ENCODE peak calls at places on chromosomes 1 and 21, in eight cellular contexts. O is kidney; E is CD8-positive, alpha-beta T cell; Z is H9; G is tibial nerve; F is PC-3; R is cardiac muscle cell; U is uterus. A is an unnamed sample.

GRCh38 chr1:40965531-40965930 is 14.0 kb upstream of the CTPS1 start:
- DNase-seq in R (no peak), O (no peak), G (no peak), E (no peak), F (no peak), U (no peak), Z (no peak), A (no peak)

GRCh38 chr1:21635138-21635535 is 34.0 kb downstream of the RAP1GAP start:
- DNase-seq in O (no peak), G (no peak), Z (no peak), U (no peak), F (no peak), E (no peak), R (no peak), A (no peak)

GRCh38 chr1:53410100-53410541 is 49.1 kb upstream of the DMRTB1 start:
- DNase-seq in F (no peak), O (no peak), G (no peak), Z (no peak), E (peak), R (no peak), U (no peak), A (no peak)

GRCh38 chr1:109622895-109623294 is 3.3 kb downstream of the AMPD2 start:
- DNase-seq in O (no peak), Z (no peak), F (no peak), G (no peak), R (no peak), U (no peak), E (no peak), A (no peak)

GRCh38 chr1:19067912-19068638 is 111.6 kb upstream of the IFFO2 start:
- DNase-seq in U (no peak), R (no peak), F (no peak), O (no peak), E (no peak), G (no peak), Z (no peak), A (no peak)

GRCh38 chr1:240189386-240189989 is 97.8 kb downstream of the FMN2 start:
- DNase-seq in F (peak), E (no peak), G (peak), U (no peak), O (no peak), R (peak), Z (no peak), A (peak)

GRCh38 chr1:203309115-203309429 is 3.8 kb downstream of the BTG2 start:
- DNase-seq in O (no peak), G (no peak), E (no peak), Z (no peak), F (no peak), R (no peak), U (no peak), A (no peak)

GRCh38 chr1:111183681-111184080 is 16.8 kb downstream of the DENND2D start:
- DNase-seq in E (no peak), F (no peak), G (no peak), U (no peak), Z (no peak), O (no peak), R (no peak), A (no peak)

GRCh38 chr1:109877320-109877771 is 33.3 kb upstream of the CSF1 start:
- DNase-seq in G (peak), F (no peak), U (peak), R (peak), E (no peak), Z (peak), O (peak), A (peak)

GRCh38 chr1:119298687-119299086 is 69.9 kb upstream of the HAO2 start:
- DNase-seq in E (no peak), R (no peak), G (no peak), U (no peak), F (peak), Z (no peak), O (no peak), A (peak)

GRCh38 chr1:170196490-170196889 is 50.7 kb downstream of the NTMT2 start:
- DNase-seq in Z (no peak), G (no peak), F (no peak), R (no peak), O (no peak), E (no peak), U (no peak), A (no peak)

GRCh38 chr1:24642481-24643361 is at the start of gene SRRM1:
- DNase-seq in O (peak), R (peak), Z (peak), G (peak), E (peak), F (peak), U (peak), A (peak)

GRCh38 chr1:208536176-208536575 is 292.0 kb upstream of the PLXNA2 start:
- DNase-seq in R (no peak), O (no peak), E (no peak), G (no peak), Z (no peak), U (no peak), F (no peak), A (no peak)

GRCh38 chr1:117147856-117148588 is 26.5 kb upstream of the TRIM45 start:
- DNase-seq in O (no peak), G (no peak), Z (no peak), R (no peak), F (peak), U (no peak), E (no peak), A (peak)

GRCh38 chr1:209743145-209743482 is 12.7 kb upstream of the TRAF3IP3 start:
- DNase-seq in G (peak), O (peak), F (peak), Z (no peak), E (no peak), R (no peak), U (peak), A (no peak)

GRCh38 chr1:188888387-188888786 is 1589.3 kb downstream of the BRINP3 start:
- DNase-seq in O (no peak), Z (no peak), U (no peak), G (no peak), E (no peak), R (no peak), F (peak), A (no peak)

GRCh38 chr21:42144221-42144620 is 73.1 kb downstream of the UMODL1 start:
- DNase-seq in G (no peak), O (peak), Z (no peak), U (no peak), E (no peak), F (no peak), R (no peak), A (no peak)

GRCh38 chr21:45280178-45280821 is 7.4 kb downstream of the POFUT2 start:
- DNase-seq in G (no peak), R (no peak), U (no peak), O (peak), F (no peak), E (peak), Z (peak), A (no peak)

GRCh38 chr1:64308856-64309255 is 105.4 kb downstream of the UBE2U start:
- DNase-seq in R (no peak), U (no peak), F (no peak), Z (no peak), G (no peak), O (no peak), E (no peak), A (peak)

DNA sequence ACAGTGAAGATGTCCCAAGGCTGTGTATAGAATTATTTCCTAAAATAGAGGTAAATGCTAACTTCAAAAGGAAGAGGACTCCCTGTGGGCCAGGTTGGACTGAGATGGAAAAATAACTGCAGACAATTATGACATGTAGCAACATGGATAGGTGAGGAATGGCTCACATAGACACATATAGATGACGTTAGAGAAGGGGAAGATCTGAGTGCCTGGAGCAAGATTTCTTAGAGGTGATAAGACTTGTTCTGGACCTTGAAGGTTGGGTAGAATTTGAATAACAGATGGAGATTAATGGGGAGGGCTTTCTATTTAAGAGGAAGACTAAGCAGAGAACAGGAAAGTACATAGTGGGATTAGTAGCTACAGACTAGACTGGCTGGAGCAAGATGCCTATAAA is 76.9 kb downstream of the C1orf21 start:
- DNase-seq in U (no peak), E (no peak), Z (no peak), R (no peak), G (no peak), O (no peak), F (no peak), A (peak)
- H3K27ac ChIP-seq in U (no peak), E (no peak), Z (no peak), R (no peak), G (no peak), O (no peak), F (no peak), A (no peak)

GRCh38 chr1:180179162-180179957 is 24.7 kb downstream of the QSOX1 start:
- DNase-seq in Z (no peak), U (no peak), G (no peak), R (no peak), F (no peak), O (peak), E (no peak), A (no peak)
- TF ChIP-seq CTCF in Z (no peak), U (no peak), G (no peak), R (no peak), F (no peak), O (no peak), E (no peak), A (peak)

DNA sequence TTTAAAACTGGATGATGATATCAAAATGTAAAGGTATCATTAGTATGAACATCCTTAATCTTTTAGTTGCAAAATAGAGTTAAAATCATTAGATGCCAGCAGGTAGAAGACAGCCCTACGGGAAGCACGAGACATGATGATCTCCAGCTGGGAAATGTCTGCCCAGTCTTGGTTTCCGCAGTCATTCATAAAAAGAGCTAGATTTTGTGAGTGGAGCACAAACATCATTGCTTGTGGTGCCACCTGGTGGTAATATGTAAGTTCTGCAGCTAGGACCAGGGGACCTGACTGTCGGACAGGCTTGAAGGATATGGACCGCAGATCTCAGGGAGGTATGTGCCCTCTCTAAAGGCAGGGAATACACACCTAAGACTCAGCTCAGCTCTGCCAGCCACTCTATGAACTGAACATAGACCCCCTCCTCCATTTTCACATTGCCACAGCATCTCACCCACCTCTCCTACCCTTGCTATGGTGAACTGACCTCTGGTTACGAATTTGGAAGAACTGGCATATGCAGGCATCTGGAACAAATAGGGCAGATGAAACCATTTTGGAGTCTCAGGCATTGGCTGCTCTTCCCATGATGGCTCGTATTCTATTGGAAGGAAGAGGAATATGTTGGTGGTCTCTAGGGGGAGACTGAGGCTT is 9.2 kb downstream of the FCMR start:
- DNase-seq in E (peak), O (peak), U (peak), R (peak), Z (peak), G (peak), F (peak), A (peak)
- H3K27ac ChIP-seq in E (no peak), O (no peak), U (no peak), R (no peak), Z (no peak), G (no peak), F (peak), A (no peak)

GRCh38 chr1:35544976-35545375 is 12.2 kb downstream of the KIAA0319L start:
- DNase-seq in R (peak), F (peak), Z (peak), E (peak), G (peak), O (no peak), U (no peak), A (peak)
- TF ChIP-seq CTCF in R (peak), F (peak), Z (peak), E (peak), G (peak), O (peak), U (no peak), A (no peak)

GRCh38 chr1:234710936-234711335 is 101.0 kb upstream of the IRF2BP2 start:
- DNase-seq in O (no peak), E (no peak), R (no peak), U (no peak), Z (no peak), F (no peak), G (no peak), A (no peak)

GRCh38 chr1:234710381-234710780 is 100.4 kb upstream of the IRF2BP2 start:
- DNase-seq in F (no peak), R (no peak), E (no peak), G (no peak), O (no peak), U (no peak), Z (peak), A (no peak)

GRCh38 chr1:234707641-234708040 is 97.7 kb upstream of the IRF2BP2 start:
- DNase-seq in R (no peak), O (no peak), Z (no peak), E (no peak), F (peak), G (no peak), U (no peak), A (no peak)

GRCh38 chr1:234709473-234710279 is 99.7 kb upstream of the IRF2BP2 start:
- DNase-seq in Z (peak), E (no peak), O (no peak), U (no peak), F (no peak), R (peak), G (no peak), A (no peak)

DNA sequence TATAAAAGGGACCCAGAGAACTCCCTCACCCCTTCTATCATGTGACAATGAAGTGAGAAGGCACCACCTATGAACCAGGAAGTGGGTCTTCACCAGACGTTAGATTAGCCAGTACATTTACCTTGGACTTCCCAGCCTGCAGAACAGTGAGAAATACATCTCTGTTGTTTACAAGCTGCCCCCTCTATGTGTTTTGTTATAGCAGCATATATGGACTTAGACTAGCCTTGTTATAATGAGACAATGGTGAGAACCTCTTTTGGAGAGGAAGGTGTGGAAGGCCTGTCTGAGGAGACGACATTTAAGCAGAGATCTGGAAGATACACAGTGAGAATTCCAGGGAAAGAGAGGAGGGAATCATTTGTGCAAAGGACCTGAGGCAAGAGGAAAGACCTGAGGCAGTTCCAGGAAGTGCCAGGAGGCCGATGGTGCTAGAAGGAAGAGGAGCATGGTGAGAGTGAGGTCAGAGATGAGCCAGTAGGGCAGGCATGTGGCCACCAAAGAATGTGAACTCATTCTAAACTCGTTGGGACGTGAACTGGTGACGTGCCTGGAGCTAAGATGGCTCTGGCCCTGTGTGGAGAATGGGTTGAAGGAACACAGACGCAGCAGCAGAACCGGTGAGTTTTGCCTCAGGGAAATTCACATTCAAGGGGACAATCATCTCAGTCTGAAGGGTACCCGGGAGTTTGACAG is 98.9 kb upstream of the IRF2BP2 start:
- DNase-seq in Z (no peak), E (no peak), O (no peak), R (no peak), U (no peak), G (no peak), F (no peak), A (no peak)
- H3K27ac ChIP-seq in Z (no peak), E (no peak), O (peak), R (peak), U (no peak), G (no peak), F (no peak), A (no peak)

DNA sequence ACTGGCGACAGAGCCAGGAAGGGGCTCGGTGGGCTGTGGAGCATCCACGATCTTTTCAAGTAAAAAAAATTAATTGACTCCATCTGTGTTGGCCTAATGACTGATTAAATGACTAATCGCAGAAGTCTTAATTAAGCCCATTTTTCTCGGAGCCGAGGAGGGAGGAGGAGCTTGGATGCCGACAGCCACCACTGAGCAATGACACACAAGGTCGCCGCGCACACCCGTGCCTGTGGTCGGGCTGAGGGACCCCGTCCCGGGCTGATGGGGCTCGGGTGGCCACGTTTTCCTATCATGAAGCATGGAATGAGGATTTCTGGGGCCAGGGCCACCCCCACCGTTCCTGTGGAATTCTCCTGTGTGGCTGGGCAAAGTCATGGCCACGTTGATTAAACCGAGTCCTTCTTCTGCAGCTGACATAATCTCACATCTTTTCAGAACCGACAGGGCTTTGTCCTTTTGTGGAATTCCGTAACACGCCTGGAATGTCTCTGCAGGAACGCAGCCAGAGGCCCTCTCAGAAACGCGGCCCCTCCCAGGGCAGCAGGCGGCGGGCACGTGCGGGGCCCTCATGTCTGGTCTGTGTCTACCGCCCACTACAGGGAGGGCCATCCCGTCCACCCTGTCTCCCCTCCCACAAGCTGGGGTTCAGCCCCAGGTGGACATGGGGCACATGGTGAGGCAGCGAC is 60.7 kb downstream of the MORN1 start:
- DNase-seq in F (no peak), E (no peak), U (peak), R (no peak), O (no peak), Z (no peak), G (peak), A (no peak)
- TF ChIP-seq CTCF in F (no peak), E (no peak), U (no peak), R (peak), O (no peak), Z (no peak), G (no peak), A (no peak)

DNA sequence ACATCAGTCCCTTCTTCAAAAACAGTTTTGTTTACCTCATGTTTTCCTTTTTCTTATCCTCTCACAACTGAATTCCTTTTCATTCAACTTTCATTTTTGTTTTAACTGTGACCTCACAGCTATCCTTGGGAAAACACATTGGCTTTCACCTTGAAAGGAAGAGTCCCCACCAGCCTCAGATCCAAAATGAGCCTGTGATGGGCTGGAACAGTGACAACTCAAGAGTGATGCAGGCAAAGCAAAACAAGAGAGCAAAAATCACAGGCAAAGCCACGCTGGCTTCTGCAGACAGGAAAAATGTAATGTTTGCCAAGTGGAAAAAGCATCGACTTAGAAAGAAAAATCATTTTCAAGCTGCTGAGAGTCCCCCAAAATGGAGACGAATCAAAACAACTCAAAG is 51.0 kb downstream of the ALG14 start:
- DNase-seq in F (no peak), U (peak), Z (no peak), R (no peak), E (no peak), G (no peak), O (no peak), A (no peak)
- H3K27ac ChIP-seq in F (no peak), U (peak), Z (no peak), R (no peak), E (no peak), G (peak), O (peak), A (no peak)